ENCODE peak calls at places on chromosomes 11 and 22, in ten cellular contexts. Q is fibroblast of lung, A is PC-9, H is aorta, E is heart right ventricle, Z is GM23248, U is mesenchymal stem cell, F is Peyer's patch, L is left ventricle myocardium inferior, B is HCT116. T is an unnamed sample.

GRCh38 chr22:32417906-32418305 is 5.9 kb upstream of the RTCB start:
- DNase-seq in L (no peak), Z (no peak), E (no peak), F (no peak), A (no peak), B (no peak), U (no peak), H (no peak), Q (no peak), T (no peak)

GRCh38 chr22:44337658-44338004 is 24.9 kb upstream of the SHISAL1 start:
- DNase-seq in A (peak; percentile 61), U (peak; percentile 60), B (no peak), H (peak; percentile 84), L (no peak), Z (peak; percentile 94), Q (peak; percentile 53), E (no peak), F (no peak), T (no peak)

GRCh38 chr11:123475478-123475877 is 45.4 kb downstream of the GRAMD1B start:
- DNase-seq in B (no peak), U (peak; percentile 65), A (no peak), L (no peak), Q (peak; percentile 7), F (no peak), H (no peak), Z (peak; percentile 68), E (no peak), T (no peak)

GRCh38 chr11:45665206-45665932 is at the start of gene CHST1:
- DNase-seq in Z (peak; percentile 60), U (peak; percentile 40), H (peak; percentile 91), F (no peak), L (peak; percentile 70), E (peak; percentile 80), Q (no peak), B (no peak), A (no peak), T (no peak)

GRCh38 chr11:119148855-119149370 is at the start of gene ABCG4:
- DNase-seq in F (peak; percentile 17), U (no peak), E (peak; percentile 48), H (peak; percentile 82), Z (peak; percentile 49), B (no peak), Q (no peak), L (peak; percentile 27), A (no peak), T (no peak)

GRCh38 chr11:1099519-1100355 is 25.1 kb downstream of the MUC2 start:
- DNase-seq in E (no peak), Q (no peak), F (no peak), Z (no peak), L (no peak), A (no peak), B (no peak), H (no peak), U (no peak), T (no peak)

GRCh38 chr11:73178092-73178539 is 36.0 kb upstream of the FCHSD2 start:
- DNase-seq in L (peak; percentile 84), F (peak; percentile 83), Q (peak; percentile 85), A (peak; percentile 69), Z (peak; percentile 90), H (peak; percentile 96), E (peak; percentile 85), U (peak; percentile 70), B (peak; percentile 42), T (peak; percentile 61)

GRCh38 chr11:37142591-37142990 is 544.6 kb upstream of the RAG2 start:
- DNase-seq in E (no peak), L (no peak), F (no peak), H (no peak), A (no peak), Q (no peak), B (no peak), Z (no peak), U (no peak), T (no peak)

GRCh38 chr22:50739279-50739691 is 1.3 kb downstream of the ACR start:
- DNase-seq in F (no peak), Z (no peak), H (peak; percentile 75), A (no peak), L (no peak), Q (no peak), B (no peak), U (no peak), E (no peak), T (no peak)

GRCh38 chr11:46339816-46340215 is 7.4 kb upstream of the DGKZ start:
- DNase-seq in F (no peak), U (no peak), A (no peak), H (no peak), B (no peak), Z (no peak), Q (peak; percentile 29), L (no peak), E (no peak), T (no peak)

GRCh38 chr22:29519996-29520395 is 33.6 kb downstream of the THOC5 start:
- DNase-seq in F (no peak), A (no peak), U (no peak), H (no peak), E (no peak), Z (no peak), Q (no peak), B (no peak), L (no peak), T (no peak)

GRCh38 chr11:26030419-26030818 is 301.5 kb upstream of the ANO3 start:
- DNase-seq in B (no peak), E (no peak), L (no peak), A (no peak), U (no peak), Q (no peak), H (no peak), Z (no peak), F (no peak), T (no peak)

GRCh38 chr11:33730716-33731115 is 5.5 kb downstream of the CD59 start:
- DNase-seq in L (no peak), B (no peak), E (no peak), Z (no peak), F (no peak), A (no peak), Q (no peak), U (no peak), H (no peak), T (no peak)
- H3K4me3 ChIP-seq in L (peak overlapping the region; percentile 78), B (no peak overlapping the region), E (peak overlapping the region; percentile 10), Z (peak overlapping the region; percentile 47), F (no peak overlapping the region), A (no peak overlapping the region), Q (peak overlapping the region; percentile 26), U (no peak overlapping the region), H (no peak overlapping the region), T (no peak overlapping the region)

GRCh38 chr11:28461338-28461737 is 353.1 kb downstream of the METTL15 start:
- DNase-seq in L (no peak), U (no peak), B (no peak), F (no peak), E (no peak), Z (peak; percentile 58), Q (peak; percentile 62), A (no peak), H (no peak), T (no peak)
- H3K9me3 ChIP-seq in L (no peaks in the 10 kb centered on the region), U (no peaks in the 10 kb centered on the region), B (no peaks in the 10 kb centered on the region), F (no peaks in the 10 kb centered on the region), E (no peaks in the 10 kb centered on the region), Z (no peaks in the 10 kb centered on the region), Q (no peaks in the 10 kb centered on the region), A (no peaks in the 10 kb centered on the region), H (no peaks in the 10 kb centered on the region), T (no peaks in the 10 kb centered on the region)

DNA sequence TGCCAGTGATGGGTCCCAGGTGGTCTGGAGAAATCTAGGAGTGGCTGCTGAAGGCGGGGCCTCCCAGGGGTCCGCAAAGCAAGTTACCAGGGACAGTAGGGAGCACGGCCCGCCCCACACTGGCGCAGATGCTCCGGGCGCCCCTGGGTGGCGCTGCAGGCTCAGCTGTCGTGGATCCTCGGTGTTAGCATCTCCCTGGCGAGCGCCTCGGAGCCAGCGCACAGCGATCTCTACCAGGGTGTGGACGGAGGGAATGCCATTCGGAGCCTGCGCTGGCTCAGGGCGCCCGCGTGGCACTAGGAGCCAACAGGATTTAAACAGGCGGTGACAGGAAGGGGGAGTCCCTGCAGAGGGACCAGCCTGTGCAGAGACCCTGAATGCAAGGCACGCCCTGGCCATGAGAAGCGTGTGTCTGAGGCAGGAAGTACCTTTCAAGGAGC is 20.2 kb downstream of the FADS3 start:
- DNase-seq in F (peak; percentile 66), B (peak; percentile 43), H (peak; percentile 95), A (peak; percentile 65), Q (peak; percentile 75), L (peak; percentile 81), U (peak; percentile 83), Z (peak; percentile 93), E (peak; percentile 87), T (peak; percentile 14)
- H3K4me3 ChIP-seq in F (no peak overlapping the region), B (peak overlapping the region; percentile 47), H (no peak overlapping the region), A (no peak overlapping the region), Q (no peak overlapping the region), L (peak overlapping the region; percentile 44), U (no peak overlapping the region), Z (no peak overlapping the region), E (no peak overlapping the region), T (no peak overlapping the region)

GRCh38 chr11:67581469-67581868 is 2.1 kb upstream of the GSTP1 start:
- DNase-seq in H (no peak), F (no peak), Z (no peak), B (no peak), Q (no peak), A (peak; percentile 61), E (no peak), L (no peak), U (no peak), T (no peak)

GRCh38 chr11:67582026-67582425 is 1.6 kb upstream of the GSTP1 start:
- DNase-seq in E (no peak), B (no peak), Z (no peak), L (no peak), U (no peak), A (peak; percentile 40), Q (no peak), H (no peak), F (no peak), T (no peak)

GRCh38 chr11:67584881-67585873 is 1.6 kb downstream of the GSTP1 start:
- DNase-seq in A (no peak), U (peak; percentile 21), H (no peak), B (no peak), Z (peak; percentile 30), L (no peak), F (peak; percentile 61), E (no peak), Q (no peak), T (no peak)

GRCh38 chr11:67584205-67584880 is 731 bp downstream of the GSTP1 start:
- DNase-seq in A (peak; percentile 68), Q (peak; percentile 67), F (peak; percentile 53), L (peak; percentile 75), H (peak; percentile 90), B (no peak), U (peak; percentile 65), Z (peak; percentile 80), E (peak; percentile 78), T (peak; percentile 39)

DNA sequence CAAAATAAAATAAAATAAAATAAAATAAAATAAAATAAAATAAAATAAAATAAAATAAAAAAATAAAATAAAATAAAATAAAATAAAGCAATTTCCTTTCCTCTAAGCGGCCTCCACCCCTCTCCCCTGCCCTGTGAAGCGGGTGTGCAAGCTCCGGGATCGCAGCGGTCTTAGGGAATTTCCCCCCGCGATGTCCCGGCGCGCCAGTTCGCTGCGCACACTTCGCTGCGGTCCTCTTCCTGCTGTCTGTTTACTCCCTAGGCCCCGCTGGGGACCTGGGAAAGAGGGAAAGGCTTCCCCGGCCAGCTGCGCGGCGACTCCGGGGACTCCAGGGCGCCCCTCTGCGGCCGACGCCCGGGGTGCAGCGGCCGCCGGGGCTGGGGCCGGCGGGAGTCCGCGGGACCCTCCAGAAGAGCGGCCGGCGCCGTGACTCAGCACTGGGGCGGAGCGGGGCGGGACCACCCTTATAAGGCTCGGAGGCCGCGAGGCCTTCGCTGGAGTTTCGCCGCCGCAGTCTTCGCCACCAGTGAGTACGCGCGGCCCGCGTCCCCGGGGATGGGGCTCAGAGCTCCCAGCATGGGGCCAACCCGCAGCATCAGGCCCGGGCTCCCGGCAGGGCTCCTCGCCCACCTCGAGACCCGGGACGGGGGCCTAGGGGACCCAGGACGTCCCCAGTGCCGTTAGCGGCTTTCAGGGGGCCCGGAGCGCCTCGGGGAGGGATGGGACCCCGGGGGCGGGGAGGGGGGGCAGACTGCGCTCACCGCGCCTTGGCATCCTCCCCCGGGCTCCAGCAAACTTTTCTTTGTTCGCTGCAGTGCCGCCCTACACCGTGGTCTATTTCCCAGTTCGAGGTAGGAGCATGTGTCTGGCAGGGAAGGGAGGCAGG is at the start of gene GSTP1:
- DNase-seq in H (peak; percentile 98), F (peak; percentile 86), Z (peak; percentile 96), A (peak; percentile 75), B (peak; percentile 61), U (peak; percentile 94), L (peak; percentile 94), Q (peak; percentile 90), E (peak; percentile 95), T (peak; percentile 83)
- H3K9me3 ChIP-seq in H (no peaks in the 10 kb centered on the region), F (no peaks in the 10 kb centered on the region), Z (no peaks in the 10 kb centered on the region), A (no peaks in the 10 kb centered on the region), B (no peaks in the 10 kb centered on the region), U (no peaks in the 10 kb centered on the region), L (no peaks in the 10 kb centered on the region), Q (no peaks in the 10 kb centered on the region), E (no peaks in the 10 kb centered on the region), T (no peaks in the 10 kb centered on the region)

T was measured in CD4-positive, CD25-positive, alpha-beta regulatory T cell.